ENCODE peak calls at places on chromosomes 2 and 18, in four cellular contexts. E, L, C and S are unnamed samples.

GRCh38 chr18:57086163-57086562 is 60.7 kb upstream of the BOD1L2 start:
- DNase-seq in E (peak; percentile 24), L (no peak), C (no peak), S (no peak)

GRCh38 chr2:127415593-127416485 is 2.4 kb upstream of the PROC start:
- DNase-seq in E (peak; percentile 96), L (peak; percentile 82), C (peak; percentile 76), S (peak; percentile 84)

GRCh38 chr2:8622199-8622911 is 59.5 kb upstream of the ID2 start:
- DNase-seq in E (no peak), L (no peak), C (no peak), S (no peak)

GRCh38 chr2:144711546-144712276 is 191.8 kb upstream of the ZEB2 start:
- DNase-seq in E (no peak), L (no peak), C (no peak), S (no peak)

GRCh38 chr18:56574827-56575226 is 63.6 kb downstream of the TXNL1 start:
- DNase-seq in E (no peak), L (peak; percentile 41), C (no peak), S (no peak)

GRCh38 chr2:118221952-118222594 is 133.8 kb downstream of the INSIG2 start:
- DNase-seq in E (peak; percentile 61), L (peak; percentile 38), C (no peak), S (peak; percentile 38)

GRCh38 chr2:61432990-61433389 is 37.9 kb downstream of the USP34 start:
- DNase-seq in E (no peak), L (no peak), C (no peak), S (no peak)

GRCh38 chr2:171210864-171211431 is 50.3 kb upstream of the TLK1 start:
- DNase-seq in E (no peak), L (no peak), C (peak; percentile 41), S (peak; percentile 48)

GRCh38 chr2:30871980-30872789 is 64.9 kb upstream of the CAPN13 start:
- DNase-seq in E (peak; percentile 67), L (no peak), C (no peak), S (no peak)

GRCh38 chr2:1169291-1169949 is 218.8 kb downstream of the SNTG2 start:
- DNase-seq in E (peak; percentile 71), L (no peak), C (no peak), S (no peak)

GRCh38 chr2:1170241-1170640 is 219.6 kb downstream of the SNTG2 start:
- DNase-seq in E (no peak), L (no peak), C (no peak), S (no peak)

GRCh38 chr2:1168856-1169255 is 218.2 kb downstream of the SNTG2 start:
- DNase-seq in E (peak; percentile 83), L (no peak), C (no peak), S (no peak)

GRCh38 chr2:1173528-1173927 is 222.9 kb downstream of the SNTG2 start:
- DNase-seq in E (no peak), L (no peak), C (no peak), S (no peak)

GRCh38 chr2:1170711-1171110 is 220.1 kb downstream of the SNTG2 start:
- DNase-seq in E (no peak), L (no peak), C (no peak), S (no peak)
- H3K9me3 ChIP-seq in E (peaks cover 11% of the 10 kb centered on the region), L (no peaks in the 10 kb centered on the region), C (no peaks in the 10 kb centered on the region), S (no peaks in the 10 kb centered on the region)

GRCh38 chr18:78767648-78768071 is 212.0 kb upstream of the SALL3 start:
- DNase-seq in E (no peak), L (no peak), C (no peak), S (no peak)
- H3K9me3 ChIP-seq in E (no peaks in the 10 kb centered on the region), L (no peaks in the 10 kb centered on the region), C (no peaks in the 10 kb centered on the region), S (no peaks in the 10 kb centered on the region)

GRCh38 chr18:47903809-47904208 is 26.6 kb downstream of the SMAD2 start:
- DNase-seq in E (no peak), L (no peak), C (no peak), S (no peak)
- H3K9me3 ChIP-seq in E (peaks cover 33% of the 10 kb centered on the region), L (no peaks in the 10 kb centered on the region), C (no peaks in the 10 kb centered on the region), S (peaks cover 15% of the 10 kb centered on the region)

GRCh38 chr2:88690591-88691338 is 708 bp upstream of the RPIA start:
- DNase-seq in E (no peak), L (peak; percentile 56), C (peak; percentile 54), S (peak; percentile 51)

GRCh38 chr2:88687384-88687783 is 4.1 kb upstream of the RPIA start:
- DNase-seq in E (no peak), L (no peak), C (no peak), S (no peak)

GRCh38 chr2:88684519-88684918 is 7.0 kb upstream of the RPIA start:
- DNase-seq in E (no peak), L (no peak), C (no peak), S (no peak)

GRCh38 chr2:88683160-88684021 is 8.1 kb upstream of the RPIA start:
- DNase-seq in E (no peak), L (no peak), C (no peak), S (no peak)

DNA sequence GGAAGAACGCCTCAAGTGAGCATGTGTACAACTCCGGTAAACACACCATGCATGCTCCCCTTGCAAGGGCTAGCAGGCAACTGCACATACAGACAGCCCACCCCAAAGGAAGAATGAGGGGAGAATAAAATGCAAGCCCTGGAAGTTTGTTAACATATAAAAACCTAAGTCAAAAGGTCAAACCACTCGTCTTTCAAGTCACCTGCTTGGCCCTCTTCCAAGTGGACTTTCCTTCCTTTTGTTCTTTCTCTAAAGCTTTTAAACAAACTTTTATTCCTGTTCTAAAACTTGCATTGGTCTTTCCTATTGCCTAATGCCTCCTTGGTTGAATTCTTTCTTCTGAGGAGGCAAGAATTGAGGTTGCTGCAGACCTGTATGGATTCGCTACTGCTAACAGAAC is 5.2 kb upstream of the RPIA start:
- DNase-seq in E (no peak), L (no peak), C (no peak), S (no peak)
- H3K9me3 ChIP-seq in E (peaks cover 86% of the 10 kb centered on the region), L (no peaks in the 10 kb centered on the region), C (no peaks in the 10 kb centered on the region), S (no peaks in the 10 kb centered on the region)